ENCODE peak calls at places on chromosomes 13 and 19, in five cellular contexts. W is caudate nucleus; J is activated naive CD8-positive, alpha-beta T cell treated with anti-CD3 and anti-CD28 coated beads, Interleukin-2, amount 50 U/mL, for 24 hours; A is activated CD4-positive, CD25-positive, alpha-beta regulatory T cell; D is skeletal muscle cell. F is an unnamed sample.

GRCh38 chr13:98842074-98842473 is 89.6 kb upstream of the SLC15A1 start:
- DNase-seq in W (no peak), J (no peak), A (no peak), D (no peak), F (no peak)

GRCh38 chr13:42981317-42981716 is 10.7 kb downstream of the EPSTI1 start:
- DNase-seq in W (no peak), J (no peak), A (no peak), D (peak), F (no peak)

GRCh38 chr13:74966814-74967213 is 515.2 kb downstream of the TBC1D4 start:
- DNase-seq in W (peak), J (no peak), A (no peak), D (no peak), F (no peak)

GRCh38 chr19:35262101-35262761 is 6.5 kb upstream of the USF2 start:
- DNase-seq in W (no peak), J (no peak), A (no peak), D (no peak), F (no peak)

GRCh38 chr19:54077334-54077733 is 3.8 kb downstream of the TARM1 start:
- DNase-seq in W (no peak), J (no peak), A (no peak), D (no peak), F (no peak)

GRCh38 chr19:53809518-53810186 is 14.5 kb downstream of the NLRP12 start:
- DNase-seq in W (no peak), J (no peak), A (no peak), D (no peak), F (no peak)

GRCh38 chr19:36771275-36772231 is 1.1 kb downstream of the ZNF850 start:
- DNase-seq in W (peak), J (peak), A (no peak), D (peak), F (peak)

GRCh38 chr19:32068805-32069204 is 276.6 kb upstream of the ZNF507 start:
- DNase-seq in W (no peak), J (no peak), A (no peak), D (no peak), F (no peak)

GRCh38 chr19:31232220-31232619 is 117.0 kb downstream of the TSHZ3 start:
- DNase-seq in W (no peak), J (no peak), A (no peak), D (no peak), F (no peak)